ENCODE peak calls at places on chromosomes 16 and 17, in eight cellular contexts. One of them, this sample, is unnamed.

GRCh38 chr17:4806770-4807533 is at the start of gene PLD2:
- DNase-seq in kidney: peak
- DNase-seq in LoVo: peak
- DNase-seq in T-helper 1 cell: peak
- DNase-seq in HT1080: peak
- DNase-seq in Kasumi-1: peak
- DNase-seq in colonic mucosa: peak
- DNase-seq in glutamatergic neuron: peak
- DNase-seq in this sample: peak

GRCh38 chr17:28346746-28347246 is 10.5 kb downstream of the POLDIP2 start:
- DNase-seq in kidney: no peak
- DNase-seq in LoVo: no peak
- DNase-seq in T-helper 1 cell: no peak
- DNase-seq in HT1080: no peak
- DNase-seq in Kasumi-1: peak
- DNase-seq in colonic mucosa: no peak
- DNase-seq in glutamatergic neuron: no peak
- DNase-seq in this sample: no peak

GRCh38 chr16:48117217-48118105 is 38.3 kb downstream of the ABCC12 start:
- DNase-seq in kidney: no peak
- DNase-seq in LoVo: no peak
- DNase-seq in T-helper 1 cell: peak
- DNase-seq in HT1080: peak
- DNase-seq in Kasumi-1: peak
- DNase-seq in colonic mucosa: peak
- DNase-seq in glutamatergic neuron: peak
- DNase-seq in this sample: peak

GRCh38 chr17:83152221-83152744 is 72.9 kb downstream of the METRNL start:
- DNase-seq in kidney: no peak
- DNase-seq in LoVo: no peak
- DNase-seq in T-helper 1 cell: no peak
- DNase-seq in HT1080: no peak
- DNase-seq in Kasumi-1: no peak
- DNase-seq in colonic mucosa: no peak
- DNase-seq in glutamatergic neuron: no peak
- DNase-seq in this sample: no peak

GRCh38 chr16:307691-308312 is 24.8 kb downstream of the PDIA2 start:
- DNase-seq in kidney: no peak
- DNase-seq in LoVo: no peak
- DNase-seq in T-helper 1 cell: no peak
- DNase-seq in HT1080: no peak
- DNase-seq in Kasumi-1: no peak
- DNase-seq in colonic mucosa: no peak
- DNase-seq in glutamatergic neuron: no peak
- DNase-seq in this sample: no peak

GRCh38 chr16:25256821-25257503 is 683 bp downstream of the ZKSCAN2 start:
- DNase-seq in kidney: no peak
- DNase-seq in LoVo: no peak
- DNase-seq in T-helper 1 cell: no peak
- DNase-seq in HT1080: peak
- DNase-seq in Kasumi-1: no peak
- DNase-seq in colonic mucosa: peak
- DNase-seq in glutamatergic neuron: peak
- DNase-seq in this sample: no peak

GRCh38 chr17:78231991-78232759 is 744 bp downstream of the TMEM235 start:
- DNase-seq in kidney: peak
- DNase-seq in LoVo: no peak
- DNase-seq in T-helper 1 cell: no peak
- DNase-seq in HT1080: no peak
- DNase-seq in Kasumi-1: no peak
- DNase-seq in colonic mucosa: no peak
- DNase-seq in glutamatergic neuron: peak
- DNase-seq in this sample: no peak

GRCh38 chr16:56894331-56894917 is 29.4 kb downstream of the SLC12A3 start:
- DNase-seq in kidney: no peak
- DNase-seq in LoVo: no peak
- DNase-seq in T-helper 1 cell: no peak
- DNase-seq in HT1080: no peak
- DNase-seq in Kasumi-1: no peak
- DNase-seq in colonic mucosa: no peak
- DNase-seq in glutamatergic neuron: no peak
- DNase-seq in this sample: no peak

GRCh38 chr17:42781639-42782401 is 1.4 kb downstream of the WNK4 start:
- DNase-seq in kidney: no peak
- DNase-seq in LoVo: no peak
- DNase-seq in T-helper 1 cell: no peak
- DNase-seq in HT1080: peak
- DNase-seq in Kasumi-1: no peak
- DNase-seq in colonic mucosa: no peak
- DNase-seq in glutamatergic neuron: no peak
- DNase-seq in this sample: no peak

GRCh38 chr16:19605701-19606100 is 50.2 kb downstream of the VPS35L start:
- DNase-seq in kidney: no peak
- DNase-seq in LoVo: no peak
- DNase-seq in T-helper 1 cell: no peak
- DNase-seq in HT1080: no peak
- DNase-seq in Kasumi-1: no peak
- DNase-seq in colonic mucosa: no peak
- DNase-seq in glutamatergic neuron: no peak
- DNase-seq in this sample: no peak

GRCh38 chr16:11972128-11972527 is 4.4 kb upstream of the SNX29 start:
- DNase-seq in kidney: peak
- DNase-seq in LoVo: peak
- DNase-seq in T-helper 1 cell: no peak
- DNase-seq in HT1080: peak
- DNase-seq in Kasumi-1: peak
- DNase-seq in colonic mucosa: peak
- DNase-seq in glutamatergic neuron: no peak
- DNase-seq in this sample: no peak

GRCh38 chr17:9115446-9116265 is 94.3 kb downstream of the NTN1 start:
- DNase-seq in kidney: peak
- DNase-seq in LoVo: no peak
- DNase-seq in T-helper 1 cell: no peak
- DNase-seq in HT1080: peak
- DNase-seq in Kasumi-1: peak
- DNase-seq in colonic mucosa: peak
- DNase-seq in glutamatergic neuron: peak
- DNase-seq in this sample: peak

GRCh38 chr16:81632392-81633146 is 146.5 kb upstream of the PLCG2 start:
- DNase-seq in kidney: peak
- DNase-seq in LoVo: peak
- DNase-seq in T-helper 1 cell: peak
- DNase-seq in HT1080: peak
- DNase-seq in Kasumi-1: peak
- DNase-seq in colonic mucosa: peak
- DNase-seq in glutamatergic neuron: no peak
- DNase-seq in this sample: no peak

GRCh38 chr17:64036198-64036922 is 15.9 kb upstream of the ICAM2 start:
- DNase-seq in kidney: no peak
- DNase-seq in LoVo: no peak
- DNase-seq in T-helper 1 cell: no peak
- DNase-seq in HT1080: no peak
- DNase-seq in Kasumi-1: no peak
- DNase-seq in colonic mucosa: peak
- DNase-seq in glutamatergic neuron: no peak
- DNase-seq in this sample: no peak

GRCh38 chr16:79628501-79628975 is 28.0 kb upstream of the MAF start:
- DNase-seq in kidney: no peak
- DNase-seq in LoVo: peak
- DNase-seq in T-helper 1 cell: no peak
- DNase-seq in HT1080: peak
- DNase-seq in Kasumi-1: no peak
- DNase-seq in colonic mucosa: no peak
- DNase-seq in glutamatergic neuron: no peak
- DNase-seq in this sample: no peak

GRCh38 chr17:28662527-28662829 is 473 bp downstream of the SUPT6H start:
- DNase-seq in kidney: no peak
- DNase-seq in LoVo: no peak
- DNase-seq in T-helper 1 cell: no peak
- DNase-seq in HT1080: no peak
- DNase-seq in Kasumi-1: peak
- DNase-seq in colonic mucosa: no peak
- DNase-seq in glutamatergic neuron: no peak
- DNase-seq in this sample: no peak

GRCh38 chr16:27928542-27928941 is 135.0 kb downstream of the GSG1L start:
- DNase-seq in kidney: no peak
- DNase-seq in LoVo: no peak
- DNase-seq in T-helper 1 cell: no peak
- DNase-seq in HT1080: no peak
- DNase-seq in Kasumi-1: no peak
- DNase-seq in colonic mucosa: no peak
- DNase-seq in glutamatergic neuron: no peak
- DNase-seq in this sample: no peak

GRCh38 chr17:65041518-65041917 is 15.0 kb downstream of the GNA13 start:
- DNase-seq in kidney: no peak
- DNase-seq in LoVo: no peak
- DNase-seq in T-helper 1 cell: peak
- DNase-seq in HT1080: no peak
- DNase-seq in Kasumi-1: no peak
- DNase-seq in colonic mucosa: no peak
- DNase-seq in glutamatergic neuron: no peak
- DNase-seq in this sample: no peak

GRCh38 chr17:694239-694638 is 20.4 kb downstream of the VPS53 start:
- DNase-seq in kidney: no peak
- DNase-seq in LoVo: peak
- DNase-seq in T-helper 1 cell: no peak
- DNase-seq in HT1080: peak
- DNase-seq in Kasumi-1: no peak
- DNase-seq in colonic mucosa: no peak
- DNase-seq in glutamatergic neuron: no peak
- DNase-seq in this sample: peak

GRCh38 chr17:48615963-48616718 is 1.0 kb upstream of the HOXB8 start:
- DNase-seq in kidney: peak
- DNase-seq in LoVo: no peak
- DNase-seq in T-helper 1 cell: no peak
- DNase-seq in HT1080: no peak
- DNase-seq in Kasumi-1: no peak
- DNase-seq in colonic mucosa: no peak
- DNase-seq in glutamatergic neuron: no peak
- DNase-seq in this sample: no peak

GRCh38 chr17:64607862-64608565 is 54.1 kb downstream of the SMURF2 start:
- DNase-seq in kidney: no peak
- DNase-seq in LoVo: no peak
- DNase-seq in T-helper 1 cell: no peak
- DNase-seq in HT1080: no peak
- DNase-seq in Kasumi-1: no peak
- DNase-seq in colonic mucosa: no peak
- DNase-seq in glutamatergic neuron: no peak
- DNase-seq in this sample: no peak

GRCh38 chr17:16924701-16925440 is 47.0 kb downstream of the TNFRSF13B start:
- DNase-seq in kidney: peak
- DNase-seq in LoVo: no peak
- DNase-seq in T-helper 1 cell: no peak
- DNase-seq in HT1080: no peak
- DNase-seq in Kasumi-1: no peak
- DNase-seq in colonic mucosa: no peak
- DNase-seq in glutamatergic neuron: no peak
- DNase-seq in this sample: no peak

GRCh38 chr17:64331946-64332493 is 58.6 kb downstream of the PECAM1 start:
- DNase-seq in kidney: no peak
- DNase-seq in LoVo: no peak
- DNase-seq in T-helper 1 cell: no peak
- DNase-seq in HT1080: peak
- DNase-seq in Kasumi-1: peak
- DNase-seq in colonic mucosa: no peak
- DNase-seq in glutamatergic neuron: no peak
- DNase-seq in this sample: no peak

GRCh38 chr16:56897026-56897799 is 32.2 kb downstream of the SLC12A3 start:
- DNase-seq in kidney: no peak
- DNase-seq in LoVo: no peak
- DNase-seq in T-helper 1 cell: no peak
- DNase-seq in HT1080: no peak
- DNase-seq in Kasumi-1: no peak
- DNase-seq in colonic mucosa: no peak
- DNase-seq in glutamatergic neuron: no peak
- DNase-seq in this sample: no peak

GRCh38 chr17:14052886-14053615 is 16.3 kb upstream of the COX10 start:
- DNase-seq in kidney: no peak
- DNase-seq in LoVo: no peak
- DNase-seq in T-helper 1 cell: no peak
- DNase-seq in HT1080: no peak
- DNase-seq in Kasumi-1: no peak
- DNase-seq in colonic mucosa: no peak
- DNase-seq in glutamatergic neuron: no peak
- DNase-seq in this sample: no peak

GRCh38 chr17:30173649-30174048 is 57.0 kb downstream of the NSRP1 start:
- DNase-seq in kidney: no peak
- DNase-seq in LoVo: no peak
- DNase-seq in T-helper 1 cell: no peak
- DNase-seq in HT1080: no peak
- DNase-seq in Kasumi-1: no peak
- DNase-seq in colonic mucosa: no peak
- DNase-seq in glutamatergic neuron: no peak
- DNase-seq in this sample: no peak

GRCh38 chr17:12985431-12986285 is 32.2 kb downstream of the ELAC2 start:
- DNase-seq in kidney: no peak
- DNase-seq in LoVo: no peak
- DNase-seq in T-helper 1 cell: no peak
- DNase-seq in HT1080: no peak
- DNase-seq in Kasumi-1: no peak
- DNase-seq in colonic mucosa: no peak
- DNase-seq in glutamatergic neuron: no peak
- DNase-seq in this sample: no peak

GRCh38 chr16:22859925-22860324 is 46.0 kb downstream of the HS3ST2 start:
- DNase-seq in kidney: no peak
- DNase-seq in LoVo: no peak
- DNase-seq in T-helper 1 cell: no peak
- DNase-seq in HT1080: no peak
- DNase-seq in Kasumi-1: no peak
- DNase-seq in colonic mucosa: no peak
- DNase-seq in glutamatergic neuron: no peak
- DNase-seq in this sample: no peak

GRCh38 chr16:68247932-68248331 is 2.8 kb downstream of the PLA2G15 start:
- DNase-seq in kidney: peak
- DNase-seq in LoVo: no peak
- DNase-seq in T-helper 1 cell: no peak
- DNase-seq in HT1080: no peak
- DNase-seq in Kasumi-1: no peak
- DNase-seq in colonic mucosa: no peak
- DNase-seq in glutamatergic neuron: no peak
- DNase-seq in this sample: no peak

GRCh38 chr17:58337600-58338453 is 9.2 kb upstream of the TSPOAP1 start:
- DNase-seq in kidney: peak
- DNase-seq in LoVo: no peak
- DNase-seq in T-helper 1 cell: peak
- DNase-seq in HT1080: peak
- DNase-seq in Kasumi-1: peak
- DNase-seq in colonic mucosa: peak
- DNase-seq in glutamatergic neuron: peak
- DNase-seq in this sample: peak

GRCh38 chr17:40522250-40522960 is 21.0 kb upstream of the TNS4 start:
- DNase-seq in kidney: no peak
- DNase-seq in LoVo: no peak
- DNase-seq in T-helper 1 cell: no peak
- DNase-seq in HT1080: no peak
- DNase-seq in Kasumi-1: no peak
- DNase-seq in colonic mucosa: no peak
- DNase-seq in glutamatergic neuron: no peak
- DNase-seq in this sample: no peak

GRCh38 chr17:2239882-2240430 is 63.6 kb downstream of the SMG6 start:
- DNase-seq in kidney: no peak
- DNase-seq in LoVo: no peak
- DNase-seq in T-helper 1 cell: no peak
- DNase-seq in HT1080: peak
- DNase-seq in Kasumi-1: no peak
- DNase-seq in colonic mucosa: no peak
- DNase-seq in glutamatergic neuron: no peak
- DNase-seq in this sample: peak

GRCh38 chr16:86942469-86943175 is 364.3 kb downstream of the FOXL1 start:
- DNase-seq in kidney: peak
- DNase-seq in LoVo: peak
- DNase-seq in T-helper 1 cell: no peak
- DNase-seq in HT1080: no peak
- DNase-seq in Kasumi-1: no peak
- DNase-seq in colonic mucosa: no peak
- DNase-seq in glutamatergic neuron: no peak
- DNase-seq in this sample: peak

GRCh38 chr17:41013606-41014005 is 4.7 kb upstream of the KRTAP3-1 start:
- DNase-seq in kidney: no peak
- DNase-seq in LoVo: no peak
- DNase-seq in T-helper 1 cell: no peak
- DNase-seq in HT1080: no peak
- DNase-seq in Kasumi-1: no peak
- DNase-seq in colonic mucosa: no peak
- DNase-seq in glutamatergic neuron: no peak
- DNase-seq in this sample: peak

This sample was measured in fibroblast of the conjunctiva.